ENCODE peak calls at places on chromosomes 11 and 22, in four cellular contexts. X, N, D and K are unnamed samples.
A peak's percentile ranks its signal among the peaks of the same experiment; 100 is the strongest.

GRCh38 chr22:49514656-49515055 is 313.0 kb downstream of the BRD1 start:
- DNase-seq in N (no peak), D (no peak), X (peak; percentile 7), K (peak; percentile 17)

GRCh38 chr11:85749287-85749834 is 61.6 kb downstream of the SYTL2 start:
- DNase-seq in X (no peak), N (no peak), D (no peak), K (no peak)

GRCh38 chr22:49479566-49479965 is 348.1 kb downstream of the BRD1 start:
- DNase-seq in X (no peak), N (no peak), D (no peak), K (no peak)

GRCh38 chr22:25062378-25063095 is 110.0 kb downstream of the KIAA1671 start:
- DNase-seq in X (no peak), N (no peak), D (no peak), K (no peak)

GRCh38 chr11:44467931-44468330 is 97.5 kb upstream of the CD82 start:
- DNase-seq in N (no peak), X (no peak), D (no peak), K (no peak)

GRCh38 chr11:109940816-109941215 is 152.4 kb upstream of the ZC3H12C start:
- DNase-seq in D (peak; percentile 39), X (no peak), N (no peak), K (no peak)

GRCh38 chr22:28442951-28443876 is 236.4 kb downstream of the TTC28 start:
- DNase-seq in D (no peak), N (peak; percentile 66), X (peak; percentile 62), K (no peak)

GRCh38 chr11:72243567-72244316 is at the start of gene PHOX2A:
- DNase-seq in N (no peak), X (no peak), D (no peak), K (no peak)

GRCh38 chr11:45769960-45770359 is 35.0 kb upstream of the SLC35C1 start:
- DNase-seq in X (no peak), N (no peak), D (no peak), K (no peak)

GRCh38 chr11:114077482-114078305 is 18.2 kb downstream of the ZBTB16 start:
- DNase-seq in N (no peak), X (no peak), D (no peak), K (peak; percentile 49)

GRCh38 chr11:114078423-114078822 is 18.9 kb downstream of the ZBTB16 start:
- DNase-seq in X (no peak), N (no peak), D (no peak), K (no peak)

GRCh38 chr11:114075343-114075610 is 15.8 kb downstream of the ZBTB16 start:
- DNase-seq in X (no peak), D (no peak), N (no peak), K (no peak)

GRCh38 chr11:114075891-114076441 is 16.5 kb downstream of the ZBTB16 start:
- DNase-seq in D (peak; percentile 6), X (no peak), N (no peak), K (no peak)

GRCh38 chr11:114076974-114077373 is 17.5 kb downstream of the ZBTB16 start:
- DNase-seq in X (no peak), N (no peak), D (no peak), K (peak; percentile 19)
- TF ChIP-seq POLR2A in X (no peak), N (no peak), D (no peak), K (no peak)

GRCh38 chr11:19812096-19812495 is 99.5 kb downstream of the NAV2 start:
- DNase-seq in D (no peak), N (no peak), X (no peak), K (no peak)
- H3K4me1 ChIP-seq in D (no peaks in the 10 kb centered on the region), N (peaks cover 14% of the 10 kb centered on the region), X (peaks cover 19% of the 10 kb centered on the region), K (peaks cover 10% of the 10 kb centered on the region)

GRCh38 chr11:131546218-131546895 is 175.9 kb downstream of the NTM start:
- DNase-seq in N (no peak), X (no peak), D (no peak), K (no peak)
- H3K4me3 ChIP-seq in N (peak overlapping the region; percentile 25), X (no peak overlapping the region), D (no peak overlapping the region), K (no peak overlapping the region)

DNA sequence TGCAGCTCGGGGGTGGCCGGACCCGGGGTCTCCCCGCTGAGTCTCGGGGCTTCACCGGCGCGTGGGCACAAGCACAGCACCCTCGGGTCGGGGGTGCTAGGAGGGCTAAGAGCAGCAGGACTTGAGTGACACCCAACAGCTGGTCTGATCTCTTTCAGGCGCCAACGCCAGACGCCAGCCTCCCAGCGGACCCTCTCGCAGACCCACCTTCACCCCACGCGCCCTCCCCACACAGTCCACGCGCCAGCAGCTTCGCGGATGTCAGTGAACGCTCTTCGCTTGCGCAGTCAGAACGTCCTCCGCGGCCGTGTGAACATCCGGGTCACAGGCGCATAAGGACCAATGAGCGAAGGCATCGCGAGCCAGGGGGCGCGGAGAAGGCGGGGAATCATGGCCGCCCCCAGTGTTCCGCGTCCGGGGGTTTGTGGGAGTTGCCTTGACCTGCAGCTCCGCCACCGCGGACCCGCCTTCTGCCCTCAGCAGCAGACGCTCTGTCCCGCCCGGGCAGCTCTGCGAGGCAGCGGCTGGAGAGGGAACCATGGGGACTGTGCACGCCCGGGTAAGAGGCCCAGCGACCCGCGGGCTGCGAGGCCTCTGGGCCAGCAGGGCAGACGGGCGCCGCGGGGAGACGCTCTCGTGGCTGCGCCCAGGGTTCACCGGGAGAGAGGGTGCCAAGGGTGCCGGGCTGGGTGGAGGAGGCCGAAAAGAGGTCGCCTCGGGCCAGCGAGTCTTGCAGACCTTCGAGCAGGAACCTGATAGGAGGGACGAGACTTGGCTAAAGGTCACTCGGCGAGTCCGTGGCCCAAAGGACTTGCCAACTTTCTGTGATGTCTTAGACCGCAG is at the start of gene SAMM50:
- DNase-seq in N (peak; percentile 88), D (peak; percentile 81), X (peak; percentile 94), K (peak; percentile 95)
- TF ChIP-seq POLR2A in N (peak; percentile 65), D (peak; percentile 90), X (no peak), K (no peak)